ENCODE peak calls at places on chromosomes 13 and 19, in five cellular contexts. One of them, this sample, is unnamed. For H3K4me1, the result is how much of the 10 kb centered on the place peaks cover.

GRCh38 chr19:8609210-8610040 is 1.1 kb downstream of the ADAMTS10 start:
- DNase-seq in fibroblast of lung: peak
- DNase-seq in PC-3: no peak
- DNase-seq in GM12878: no peak
- DNase-seq in neural progenitor cell: peak
- DNase-seq in this sample: no peak

GRCh38 chr19:21824679-21825078 is 11.3 kb downstream of the ZNF43 start:
- DNase-seq in fibroblast of lung: peak
- DNase-seq in neural progenitor cell: no peak
- DNase-seq in GM12878: no peak
- DNase-seq in PC-3: no peak
- DNase-seq in this sample: no peak

GRCh38 chr13:38590796-38591507 is 95.9 kb upstream of the FREM2 start:
- DNase-seq in PC-3: no peak
- DNase-seq in GM12878: no peak
- DNase-seq in neural progenitor cell: no peak
- DNase-seq in fibroblast of lung: no peak
- DNase-seq in this sample: peak

GRCh38 chr13:71156550-71156949 is 710.5 kb downstream of the DACH1 start:
- DNase-seq in PC-3: no peak
- DNase-seq in neural progenitor cell: no peak
- DNase-seq in GM12878: no peak
- DNase-seq in fibroblast of lung: no peak
- DNase-seq in this sample: no peak

GRCh38 chr19:9431475-9431874 is 3.9 kb downstream of the ZNF266 start:
- DNase-seq in PC-3: peak
- DNase-seq in GM12878: no peak
- DNase-seq in fibroblast of lung: peak
- DNase-seq in neural progenitor cell: peak
- DNase-seq in this sample: no peak

GRCh38 chr19:28701491-28701890 is 511.5 kb downstream of the UQCRFS1 start:
- DNase-seq in fibroblast of lung: peak
- DNase-seq in GM12878: no peak
- DNase-seq in neural progenitor cell: no peak
- DNase-seq in PC-3: peak
- DNase-seq in this sample: peak

GRCh38 chr13:108026671-108027410 is 188.5 kb downstream of the LIG4 start:
- DNase-seq in fibroblast of lung: no peak
- DNase-seq in PC-3: no peak
- DNase-seq in neural progenitor cell: no peak
- DNase-seq in GM12878: no peak
- DNase-seq in this sample: no peak

GRCh38 chr19:43504426-43505185 is at the start of gene PHLDB3:
- DNase-seq in neural progenitor cell: no peak
- DNase-seq in PC-3: peak
- DNase-seq in GM12878: no peak
- DNase-seq in fibroblast of lung: no peak
- DNase-seq in this sample: no peak

GRCh38 chr13:112928958-112929777 is 39.8 kb upstream of the MCF2L start:
- DNase-seq in PC-3: no peak
- DNase-seq in GM12878: no peak
- DNase-seq in neural progenitor cell: no peak
- DNase-seq in fibroblast of lung: peak
- DNase-seq in this sample: no peak

GRCh38 chr13:51222510-51223283 is 499 bp downstream of the FAM124A start:
- DNase-seq in neural progenitor cell: peak
- DNase-seq in fibroblast of lung: no peak
- DNase-seq in GM12878: no peak
- DNase-seq in PC-3: peak
- DNase-seq in this sample: no peak

GRCh38 chr13:46593403-46593802 is 40.4 kb downstream of the LRCH1 start:
- DNase-seq in GM12878: no peak
- DNase-seq in neural progenitor cell: no peak
- DNase-seq in fibroblast of lung: no peak
- DNase-seq in PC-3: no peak
- DNase-seq in this sample: no peak

GRCh38 chr13:99312493-99312883 is 5.3 kb upstream of the GPR183 start:
- DNase-seq in PC-3: no peak
- DNase-seq in fibroblast of lung: peak
- DNase-seq in GM12878: no peak
- DNase-seq in neural progenitor cell: no peak
- DNase-seq in this sample: no peak

GRCh38 chr19:38993271-38993670 is 17.7 kb upstream of the FBXO17 start:
- DNase-seq in neural progenitor cell: no peak
- DNase-seq in fibroblast of lung: no peak
- DNase-seq in GM12878: no peak
- DNase-seq in PC-3: peak
- DNase-seq in this sample: peak

GRCh38 chr13:93476175-93476574 is 249.6 kb downstream of the GPC6 start:
- DNase-seq in PC-3: peak
- DNase-seq in neural progenitor cell: no peak
- DNase-seq in GM12878: no peak
- DNase-seq in fibroblast of lung: peak
- DNase-seq in this sample: peak

GRCh38 chr13:50714886-50715285 is 128.6 kb downstream of the DLEU7 start:
- DNase-seq in neural progenitor cell: no peak
- DNase-seq in fibroblast of lung: no peak
- DNase-seq in PC-3: no peak
- DNase-seq in GM12878: no peak
- DNase-seq in this sample: no peak

GRCh38 chr13:30126903-30127428 is 180.4 kb downstream of the KATNAL1 start:
- DNase-seq in neural progenitor cell: no peak
- DNase-seq in fibroblast of lung: peak
- DNase-seq in PC-3: no peak
- DNase-seq in GM12878: no peak
- DNase-seq in this sample: no peak

GRCh38 chr13:30128095-30128494 is 179.3 kb downstream of the KATNAL1 start:
- DNase-seq in fibroblast of lung: no peak
- DNase-seq in PC-3: no peak
- DNase-seq in neural progenitor cell: no peak
- DNase-seq in GM12878: no peak
- DNase-seq in this sample: no peak

GRCh38 chr13:30124131-30124768 is 183.1 kb downstream of the KATNAL1 start:
- DNase-seq in fibroblast of lung: no peak
- DNase-seq in neural progenitor cell: no peak
- DNase-seq in GM12878: no peak
- DNase-seq in PC-3: no peak
- DNase-seq in this sample: no peak

GRCh38 chr13:30123575-30123974 is 183.8 kb downstream of the KATNAL1 start:
- DNase-seq in GM12878: no peak
- DNase-seq in PC-3: no peak
- DNase-seq in fibroblast of lung: no peak
- DNase-seq in neural progenitor cell: no peak
- DNase-seq in this sample: no peak

DNA sequence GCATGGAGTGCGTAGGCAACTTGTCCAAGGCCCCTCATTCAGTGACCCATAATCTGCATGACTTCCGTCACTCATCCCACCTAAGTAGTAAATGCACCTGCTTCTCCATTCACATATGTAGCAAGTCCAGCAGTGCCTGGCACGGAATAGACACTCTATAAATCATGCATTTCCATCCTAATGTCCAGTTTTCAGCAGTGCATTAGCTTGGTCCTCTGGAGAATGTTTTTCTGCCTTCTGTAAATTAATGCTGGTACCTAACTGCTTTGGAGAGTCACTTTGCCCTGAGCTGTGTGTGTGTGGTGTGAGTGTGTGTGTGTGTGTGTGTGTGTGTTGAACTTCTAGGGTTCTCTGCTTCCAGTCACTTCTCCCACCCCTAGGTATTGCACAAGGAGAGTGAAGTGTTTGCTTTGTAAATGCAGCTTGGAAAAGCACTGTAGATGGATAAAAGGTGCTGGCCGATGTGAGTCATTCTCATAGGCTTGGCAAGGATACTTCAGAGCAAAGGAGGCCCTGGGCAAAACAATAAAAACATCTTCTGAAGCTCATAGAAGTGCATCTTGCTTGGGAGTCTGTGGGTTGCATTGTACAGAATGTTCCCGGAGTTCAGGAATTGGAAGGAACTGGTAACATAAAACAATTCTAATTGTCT is 181.8 kb downstream of the KATNAL1 start:
- DNase-seq in fibroblast of lung: peak
- DNase-seq in neural progenitor cell: no peak
- DNase-seq in GM12878: no peak
- DNase-seq in PC-3: peak
- DNase-seq in this sample: peak
- H3K4me1 ChIP-seq in fibroblast of lung: under half
- H3K4me1 ChIP-seq in neural progenitor cell: under half
- H3K4me1 ChIP-seq in GM12878: under half
- H3K4me1 ChIP-seq in PC-3: under half
- H3K4me1 ChIP-seq in this sample: under half

GRCh38 chr19:2478324-2478755 is 2.4 kb downstream of the GADD45B start:
- DNase-seq in fibroblast of lung: peak
- DNase-seq in GM12878: no peak
- DNase-seq in neural progenitor cell: peak
- DNase-seq in PC-3: peak
- DNase-seq in this sample: peak

GRCh38 chr19:2475702-2476450 is at the start of gene GADD45B:
- DNase-seq in neural progenitor cell: peak
- DNase-seq in PC-3: peak
- DNase-seq in fibroblast of lung: peak
- DNase-seq in GM12878: peak
- DNase-seq in this sample: peak

GRCh38 chr19:2477732-2478191 is 1.8 kb downstream of the GADD45B start:
- DNase-seq in neural progenitor cell: no peak
- DNase-seq in GM12878: no peak
- DNase-seq in fibroblast of lung: peak
- DNase-seq in PC-3: peak
- DNase-seq in this sample: no peak

GRCh38 chr19:2476451-2477140 is 669 bp downstream of the GADD45B start:
- DNase-seq in GM12878: no peak
- DNase-seq in neural progenitor cell: peak
- DNase-seq in PC-3: peak
- DNase-seq in fibroblast of lung: no peak
- DNase-seq in this sample: peak

DNA sequence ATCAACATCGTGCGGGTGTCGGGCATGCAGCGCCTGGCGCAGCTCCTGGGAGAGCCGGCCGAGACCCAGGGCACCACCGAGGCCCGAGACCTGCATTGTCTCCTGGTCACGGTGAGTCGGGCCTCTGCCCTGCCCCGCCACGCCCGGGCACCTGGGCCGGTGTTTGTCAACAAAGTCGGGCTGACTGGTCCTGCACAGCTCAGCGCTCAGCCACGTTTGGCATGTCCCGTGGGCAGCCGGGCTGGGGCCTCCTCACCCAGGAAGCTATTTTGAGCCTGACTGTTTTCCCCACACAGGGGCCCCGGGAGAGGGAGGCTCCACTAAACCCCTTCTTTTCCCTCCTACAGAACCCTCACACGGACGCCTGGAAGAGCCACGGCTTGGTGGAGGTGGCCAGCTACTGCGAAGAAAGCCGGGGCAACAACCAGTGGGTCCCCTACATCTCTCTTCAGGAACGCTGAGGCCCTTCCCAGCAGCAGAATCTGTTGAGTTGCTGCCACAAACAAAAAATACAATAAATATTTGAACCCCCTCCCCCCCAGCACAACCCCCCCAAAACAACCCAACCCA is 1.3 kb downstream of the GADD45B start:
- DNase-seq in neural progenitor cell: peak
- DNase-seq in GM12878: no peak
- DNase-seq in fibroblast of lung: no peak
- DNase-seq in PC-3: peak
- DNase-seq in this sample: peak
- H3K9ac ChIP-seq in neural progenitor cell: no peak
- H3K9ac ChIP-seq in GM12878: peak
- H3K9ac ChIP-seq in fibroblast of lung: peak
- H3K9ac ChIP-seq in PC-3: peak
- H3K9ac ChIP-seq in this sample: peak

GRCh38 chr19:55279773-55280643 is at the start of gene HSPBP1:
- DNase-seq in fibroblast of lung: peak
- DNase-seq in PC-3: peak
- DNase-seq in GM12878: peak
- DNase-seq in neural progenitor cell: peak
- DNase-seq in this sample: peak

GRCh38 chr19:55284405-55285058 is 735 bp downstream of the BRSK1 start:
- DNase-seq in PC-3: no peak
- DNase-seq in neural progenitor cell: peak
- DNase-seq in fibroblast of lung: no peak
- DNase-seq in GM12878: no peak
- DNase-seq in this sample: no peak

GRCh38 chr19:55287361-55288079 is 3.7 kb downstream of the BRSK1 start:
- DNase-seq in PC-3: no peak
- DNase-seq in GM12878: no peak
- DNase-seq in neural progenitor cell: no peak
- DNase-seq in fibroblast of lung: no peak
- DNase-seq in this sample: no peak

GRCh38 chr19:55285225-55285890 is 1.6 kb downstream of the BRSK1 start:
- DNase-seq in fibroblast of lung: no peak
- DNase-seq in GM12878: no peak
- DNase-seq in neural progenitor cell: no peak
- DNase-seq in PC-3: no peak
- DNase-seq in this sample: no peak

DNA sequence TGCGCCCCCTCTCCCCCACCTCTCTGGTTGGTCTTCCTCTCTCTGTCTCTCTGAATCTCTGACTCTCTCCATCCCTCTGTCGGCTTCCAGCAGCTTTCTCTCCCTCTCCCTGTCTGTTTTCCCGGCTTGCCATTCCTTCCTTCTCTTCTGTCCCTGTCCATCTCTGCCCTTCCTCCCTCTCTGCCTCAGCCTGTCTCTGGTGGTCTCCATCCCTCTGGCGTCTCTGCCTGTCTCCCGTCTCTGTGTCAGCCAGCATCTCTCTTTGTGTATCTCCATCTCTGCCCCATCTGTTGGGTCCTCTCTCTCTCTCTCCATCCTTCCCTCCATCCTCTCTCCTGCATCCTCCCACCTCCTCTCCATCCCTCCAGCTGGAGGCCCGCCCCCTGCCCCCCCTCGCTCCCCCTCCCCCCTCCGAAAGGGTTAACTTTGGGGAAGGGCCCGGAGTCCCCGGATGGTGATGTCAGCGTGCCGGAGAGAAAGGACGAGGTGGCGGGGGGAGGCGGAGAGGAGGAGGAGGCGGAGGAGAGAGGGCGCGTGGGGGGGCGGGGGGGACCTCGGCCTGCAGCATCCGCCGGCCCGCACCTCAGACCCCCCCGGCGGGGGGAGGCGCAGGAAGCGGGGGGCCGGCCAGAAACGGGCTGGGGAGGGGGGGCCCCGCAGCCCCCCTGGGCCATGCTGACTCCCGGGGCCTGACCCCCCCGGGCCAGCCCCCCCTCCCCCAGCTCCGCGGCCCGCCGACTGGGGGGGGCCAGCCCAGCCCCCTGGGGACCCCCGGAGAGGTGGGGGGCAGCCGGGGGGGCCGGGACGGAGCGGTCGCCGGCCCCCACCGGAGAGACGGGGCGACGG is at the start of gene BRSK1:
- DNase-seq in GM12878: no peak
- DNase-seq in fibroblast of lung: peak
- DNase-seq in neural progenitor cell: peak
- DNase-seq in PC-3: peak
- DNase-seq in this sample: no peak
- TF ChIP-seq EZH2 in GM12878: no peak
- TF ChIP-seq EZH2 in fibroblast of lung: no peak
- TF ChIP-seq EZH2 in neural progenitor cell: no peak
- TF ChIP-seq EZH2 in PC-3: no peak
- TF ChIP-seq EZH2 in this sample: peak

GRCh38 chr13:68173111-68173510 is 943.0 kb upstream of the PCDH9 start:
- DNase-seq in PC-3: peak
- DNase-seq in fibroblast of lung: no peak
- DNase-seq in GM12878: no peak
- DNase-seq in neural progenitor cell: no peak
- DNase-seq in this sample: peak

GRCh38 chr13:68170961-68171360 is 940.8 kb upstream of the PCDH9 start:
- DNase-seq in neural progenitor cell: no peak
- DNase-seq in fibroblast of lung: no peak
- DNase-seq in GM12878: no peak
- DNase-seq in PC-3: no peak
- DNase-seq in this sample: no peak

GRCh38 chr13:68168448-68168847 is 938.3 kb upstream of the PCDH9 start:
- DNase-seq in fibroblast of lung: no peak
- DNase-seq in neural progenitor cell: no peak
- DNase-seq in PC-3: peak
- DNase-seq in GM12878: no peak
- DNase-seq in this sample: no peak
- H3K4me1 ChIP-seq in fibroblast of lung: under half
- H3K4me1 ChIP-seq in neural progenitor cell: under half
- H3K4me1 ChIP-seq in PC-3: under half
- H3K4me1 ChIP-seq in GM12878: under half
- H3K4me1 ChIP-seq in this sample: under half

This sample was measured in mammary epithelial cell.